ENCODE peak calls at places on chromosomes 13 and 19, in eight cellular contexts. One of them, this sample, is unnamed.

GRCh38 chr13:108377646-108378206 is 108.2 kb downstream of the TNFSF13B start:
- DNase-seq in mucosa of descending colon: no peak
- DNase-seq in CD8-positive, alpha-beta T cell: no peak
- DNase-seq in kidney epithelial cell: no peak
- DNase-seq in heart right ventricle: no peak
- DNase-seq in stomach: no peak
- DNase-seq in IMR-90: no peak
- DNase-seq in psoas muscle: no peak
- DNase-seq in this sample: no peak

GRCh38 chr19:17725422-17726078 is 6.3 kb downstream of the MAP1S start:
- DNase-seq in mucosa of descending colon: no peak
- DNase-seq in CD8-positive, alpha-beta T cell: no peak
- DNase-seq in kidney epithelial cell: no peak
- DNase-seq in heart right ventricle: no peak
- DNase-seq in stomach: no peak
- DNase-seq in IMR-90: no peak
- DNase-seq in psoas muscle: no peak
- DNase-seq in this sample: no peak

GRCh38 chr13:42849200-42849599 is 67.8 kb downstream of the FAM216B start:
- DNase-seq in mucosa of descending colon: no peak
- DNase-seq in CD8-positive, alpha-beta T cell: no peak
- DNase-seq in kidney epithelial cell: no peak
- DNase-seq in heart right ventricle: no peak
- DNase-seq in stomach: no peak
- DNase-seq in IMR-90: no peak
- DNase-seq in psoas muscle: no peak
- DNase-seq in this sample: no peak

GRCh38 chr19:48992571-48993174 is 436 bp downstream of the GYS1 start:
- DNase-seq in mucosa of descending colon: peak; percentile 40
- DNase-seq in CD8-positive, alpha-beta T cell: no peak
- DNase-seq in kidney epithelial cell: no peak
- DNase-seq in heart right ventricle: no peak
- DNase-seq in stomach: no peak
- DNase-seq in IMR-90: no peak
- DNase-seq in psoas muscle: no peak
- DNase-seq in this sample: no peak

GRCh38 chr13:98214008-98214643 is 37.1 kb upstream of the RNF113B start:
- DNase-seq in mucosa of descending colon: peak; percentile 24
- DNase-seq in CD8-positive, alpha-beta T cell: no peak
- DNase-seq in kidney epithelial cell: no peak
- DNase-seq in heart right ventricle: peak; percentile 23
- DNase-seq in stomach: no peak
- DNase-seq in IMR-90: peak; percentile 95
- DNase-seq in psoas muscle: peak; percentile 50
- DNase-seq in this sample: no peak

GRCh38 chr13:43057653-43058317 is 34.4 kb downstream of the DNAJC15 start:
- DNase-seq in mucosa of descending colon: peak; percentile 40
- DNase-seq in CD8-positive, alpha-beta T cell: peak; percentile 26
- DNase-seq in kidney epithelial cell: no peak
- DNase-seq in heart right ventricle: no peak
- DNase-seq in stomach: no peak
- DNase-seq in IMR-90: no peak
- DNase-seq in psoas muscle: no peak
- DNase-seq in this sample: no peak

GRCh38 chr19:47105874-47106273 is 7.7 kb downstream of the ZC3H4 start:
- DNase-seq in mucosa of descending colon: no peak
- DNase-seq in CD8-positive, alpha-beta T cell: no peak
- DNase-seq in kidney epithelial cell: no peak
- DNase-seq in heart right ventricle: no peak
- DNase-seq in stomach: no peak
- DNase-seq in IMR-90: no peak
- DNase-seq in psoas muscle: peak; percentile 0
- DNase-seq in this sample: no peak

GRCh38 chr13:38180670-38181069 is 169.0 kb upstream of the UFM1 start:
- DNase-seq in mucosa of descending colon: no peak
- DNase-seq in CD8-positive, alpha-beta T cell: no peak
- DNase-seq in kidney epithelial cell: no peak
- DNase-seq in heart right ventricle: no peak
- DNase-seq in stomach: no peak
- DNase-seq in IMR-90: no peak
- DNase-seq in psoas muscle: no peak
- DNase-seq in this sample: no peak

GRCh38 chr13:58994778-58995177 is 1169.0 kb downstream of the DIAPH3 start:
- DNase-seq in mucosa of descending colon: no peak
- DNase-seq in CD8-positive, alpha-beta T cell: no peak
- DNase-seq in kidney epithelial cell: no peak
- DNase-seq in heart right ventricle: no peak
- DNase-seq in stomach: no peak
- DNase-seq in IMR-90: no peak
- DNase-seq in psoas muscle: no peak
- DNase-seq in this sample: no peak

GRCh38 chr13:19818223-19818842 is 35.6 kb upstream of the PSPC1 start:
- DNase-seq in mucosa of descending colon: peak; percentile 41
- DNase-seq in CD8-positive, alpha-beta T cell: no peak
- DNase-seq in kidney epithelial cell: no peak
- DNase-seq in heart right ventricle: peak; percentile 32
- DNase-seq in stomach: peak; percentile 45
- DNase-seq in IMR-90: no peak
- DNase-seq in psoas muscle: peak; percentile 56
- DNase-seq in this sample: peak; percentile 26

GRCh38 chr13:84433024-84433423 is 550.8 kb upstream of the SLITRK1 start:
- DNase-seq in mucosa of descending colon: no peak
- DNase-seq in CD8-positive, alpha-beta T cell: no peak
- DNase-seq in kidney epithelial cell: peak; percentile 23
- DNase-seq in heart right ventricle: no peak
- DNase-seq in stomach: no peak
- DNase-seq in IMR-90: peak; percentile 83
- DNase-seq in psoas muscle: no peak
- DNase-seq in this sample: no peak

GRCh38 chr19:14368011-14368513 is 13.2 kb upstream of the ADGRE5 start:
- DNase-seq in mucosa of descending colon: no peak
- DNase-seq in CD8-positive, alpha-beta T cell: no peak
- DNase-seq in kidney epithelial cell: no peak
- DNase-seq in heart right ventricle: no peak
- DNase-seq in stomach: no peak
- DNase-seq in IMR-90: no peak
- DNase-seq in psoas muscle: no peak
- DNase-seq in this sample: peak; percentile 44

GRCh38 chr13:73142091-73142490 is 83.3 kb downstream of the KLF5 start:
- DNase-seq in mucosa of descending colon: no peak
- DNase-seq in CD8-positive, alpha-beta T cell: no peak
- DNase-seq in kidney epithelial cell: no peak
- DNase-seq in heart right ventricle: no peak
- DNase-seq in stomach: peak; percentile 43
- DNase-seq in IMR-90: no peak
- DNase-seq in psoas muscle: no peak
- DNase-seq in this sample: no peak

GRCh38 chr19:42248270-42249148 is 6.1 kb upstream of the GSK3A start:
- DNase-seq in mucosa of descending colon: no peak
- DNase-seq in CD8-positive, alpha-beta T cell: no peak
- DNase-seq in kidney epithelial cell: no peak
- DNase-seq in heart right ventricle: no peak
- DNase-seq in stomach: no peak
- DNase-seq in IMR-90: no peak
- DNase-seq in psoas muscle: no peak
- DNase-seq in this sample: no peak

GRCh38 chr13:57633141-57633949 is 1.8 kb downstream of the PCDH17 start:
- DNase-seq in mucosa of descending colon: no peak
- DNase-seq in CD8-positive, alpha-beta T cell: no peak
- DNase-seq in kidney epithelial cell: no peak
- DNase-seq in heart right ventricle: peak; percentile 83
- DNase-seq in stomach: peak; percentile 26
- DNase-seq in IMR-90: no peak
- DNase-seq in psoas muscle: peak; percentile 74
- DNase-seq in this sample: no peak

GRCh38 chr19:10432736-10433130 is 12.4 kb downstream of the PDE4A start:
- DNase-seq in mucosa of descending colon: no peak
- DNase-seq in CD8-positive, alpha-beta T cell: no peak
- DNase-seq in kidney epithelial cell: no peak
- DNase-seq in heart right ventricle: peak; percentile 34
- DNase-seq in stomach: peak; percentile 64
- DNase-seq in IMR-90: no peak
- DNase-seq in psoas muscle: peak; percentile 81
- DNase-seq in this sample: no peak

GRCh38 chr19:17846146-17846545 is 1.6 kb downstream of the JAK3 start:
- DNase-seq in mucosa of descending colon: no peak
- DNase-seq in CD8-positive, alpha-beta T cell: no peak
- DNase-seq in kidney epithelial cell: no peak
- DNase-seq in heart right ventricle: no peak
- DNase-seq in stomach: no peak
- DNase-seq in IMR-90: no peak
- DNase-seq in psoas muscle: no peak
- DNase-seq in this sample: no peak

DNA sequence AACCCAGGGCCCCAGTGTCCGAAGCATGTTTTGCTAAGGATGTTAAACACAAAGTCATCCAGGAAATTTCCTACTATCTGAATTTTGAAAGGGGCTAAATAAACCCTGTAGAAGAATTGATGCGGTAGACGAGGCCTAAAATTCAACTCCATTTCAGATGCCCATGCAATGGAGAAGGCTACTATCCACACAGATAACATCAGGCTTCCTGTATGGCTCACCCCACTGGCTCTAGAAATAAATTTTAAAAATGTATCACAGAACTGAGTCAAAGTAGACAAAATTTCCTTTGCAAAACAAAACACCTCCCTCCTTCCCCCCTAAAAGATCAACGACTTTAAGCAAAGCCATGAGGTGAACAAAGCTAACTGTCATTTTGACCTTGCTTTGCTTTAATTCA is 188.4 kb downstream of the ABCC4 start:
- DNase-seq in mucosa of descending colon: no peak
- DNase-seq in CD8-positive, alpha-beta T cell: no peak
- DNase-seq in kidney epithelial cell: no peak
- DNase-seq in heart right ventricle: no peak
- DNase-seq in stomach: no peak
- DNase-seq in IMR-90: no peak
- DNase-seq in psoas muscle: no peak
- DNase-seq in this sample: no peak
- H3K4me3 ChIP-seq in mucosa of descending colon: no peak overlapping the region
- H3K4me3 ChIP-seq in CD8-positive, alpha-beta T cell: no peak overlapping the region
- H3K4me3 ChIP-seq in kidney epithelial cell: no peak overlapping the region
- H3K4me3 ChIP-seq in heart right ventricle: no peak overlapping the region
- H3K4me3 ChIP-seq in stomach: no peak overlapping the region
- H3K4me3 ChIP-seq in IMR-90: no peak overlapping the region
- H3K4me3 ChIP-seq in psoas muscle: no peak overlapping the region
- H3K4me3 ChIP-seq in this sample: no peak overlapping the region

DNA sequence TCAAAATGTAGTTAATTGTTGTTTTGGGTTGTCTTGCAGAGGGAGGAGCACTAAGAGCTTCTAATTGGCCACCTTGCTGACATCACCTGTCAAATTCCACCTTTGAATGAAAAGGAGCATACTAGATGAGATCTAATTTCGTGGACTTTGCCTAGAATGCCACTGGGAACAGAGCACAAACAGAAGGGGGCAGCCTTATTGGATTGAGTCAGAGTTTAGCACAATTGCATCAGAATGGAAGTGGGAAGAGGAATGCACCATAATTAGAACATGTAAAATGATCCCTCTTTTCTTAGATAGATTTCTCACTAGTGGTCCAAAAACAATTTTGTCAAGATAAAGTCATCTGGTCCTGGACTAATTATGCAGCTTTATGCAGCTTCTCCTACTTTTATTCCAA is 1552.2 kb downstream of the PCDH9 start:
- DNase-seq in mucosa of descending colon: no peak
- DNase-seq in CD8-positive, alpha-beta T cell: no peak
- DNase-seq in kidney epithelial cell: no peak
- DNase-seq in heart right ventricle: no peak
- DNase-seq in stomach: no peak
- DNase-seq in IMR-90: peak; percentile 5
- DNase-seq in psoas muscle: no peak
- DNase-seq in this sample: no peak
- TF ChIP-seq CTCF in mucosa of descending colon: no peak
- TF ChIP-seq CTCF in CD8-positive, alpha-beta T cell: no peak
- TF ChIP-seq CTCF in kidney epithelial cell: no peak
- TF ChIP-seq CTCF in heart right ventricle: no peak
- TF ChIP-seq CTCF in stomach: no peak
- TF ChIP-seq CTCF in IMR-90: no peak
- TF ChIP-seq CTCF in psoas muscle: no peak
- TF ChIP-seq CTCF in this sample: no peak

DNA sequence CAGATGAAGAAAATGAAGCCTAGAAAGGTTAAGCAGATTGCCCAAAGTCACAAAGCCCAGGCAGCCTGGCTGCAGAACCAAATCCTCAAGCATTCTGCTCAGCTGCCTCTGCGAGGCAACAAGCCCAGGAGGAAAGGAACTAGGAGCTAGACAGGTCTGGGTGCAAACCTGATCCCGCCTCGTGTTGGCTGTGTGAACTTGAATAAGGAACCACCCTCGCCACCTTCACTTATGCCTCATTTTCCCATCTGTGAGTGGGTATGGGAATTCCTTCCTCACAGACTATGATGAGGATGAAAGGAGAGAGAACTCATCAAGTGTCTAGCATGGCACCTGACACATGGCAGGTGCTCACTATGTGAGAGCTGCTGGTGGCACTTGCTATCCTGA is 6.6 kb downstream of the SMG9 start:
- DNase-seq in mucosa of descending colon: no peak
- DNase-seq in CD8-positive, alpha-beta T cell: no peak
- DNase-seq in kidney epithelial cell: no peak
- DNase-seq in heart right ventricle: no peak
- DNase-seq in stomach: no peak
- DNase-seq in IMR-90: no peak
- DNase-seq in psoas muscle: no peak
- DNase-seq in this sample: no peak
- H3K36me3 ChIP-seq in mucosa of descending colon: peaks cover 7% of the 10 kb centered on the region
- H3K36me3 ChIP-seq in CD8-positive, alpha-beta T cell: peaks cover 49% of the 10 kb centered on the region
- H3K36me3 ChIP-seq in kidney epithelial cell: peaks cover 13% of the 10 kb centered on the region
- H3K36me3 ChIP-seq in heart right ventricle: peaks cover 7% of the 10 kb centered on the region
- H3K36me3 ChIP-seq in stomach: peaks cover 88% of the 10 kb centered on the region
- H3K36me3 ChIP-seq in IMR-90: peaks cover 44% of the 10 kb centered on the region
- H3K36me3 ChIP-seq in psoas muscle: peaks cover 2% of the 10 kb centered on the region
- H3K36me3 ChIP-seq in this sample: peaks cover 18% of the 10 kb centered on the region

DNA sequence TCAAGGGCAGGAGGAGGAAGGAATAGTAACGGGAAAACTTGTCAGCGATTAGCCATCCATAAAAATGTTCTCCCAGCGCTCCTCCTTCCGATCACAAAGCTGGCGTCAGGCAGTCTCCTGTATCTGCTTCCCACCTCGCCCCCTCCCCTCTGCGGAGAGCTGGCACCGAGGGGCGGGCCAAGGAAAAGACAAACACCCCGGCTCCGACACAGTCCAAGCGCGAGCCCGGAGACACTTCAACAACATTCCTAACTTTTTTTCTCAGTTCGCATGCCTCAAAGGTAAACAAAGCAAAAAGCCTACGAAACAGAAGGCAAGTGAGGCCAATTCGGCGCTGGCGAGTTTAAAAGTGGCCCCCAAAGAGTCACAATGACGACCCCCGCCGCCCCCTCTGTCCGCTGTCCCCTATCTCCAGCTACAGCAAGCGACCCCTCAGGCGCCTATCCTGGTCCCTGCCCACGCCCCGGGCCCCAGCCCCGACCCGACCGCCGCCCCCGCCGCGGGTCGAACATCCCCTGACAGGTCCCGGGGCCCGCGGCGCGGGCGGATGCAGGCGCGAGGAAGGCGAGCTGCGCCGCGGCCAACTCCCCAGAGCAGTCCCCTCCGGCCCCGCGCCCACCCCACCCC is 719 bp downstream of the SMAD9 start:
- DNase-seq in mucosa of descending colon: peak; percentile 35
- DNase-seq in CD8-positive, alpha-beta T cell: no peak
- DNase-seq in kidney epithelial cell: no peak
- DNase-seq in heart right ventricle: peak; percentile 33
- DNase-seq in stomach: peak; percentile 39
- DNase-seq in IMR-90: peak; percentile 17
- DNase-seq in psoas muscle: no peak
- DNase-seq in this sample: peak; percentile 18
- H3K4me3 ChIP-seq in mucosa of descending colon: peak overlapping the region; percentile 25
- H3K4me3 ChIP-seq in CD8-positive, alpha-beta T cell: no peak overlapping the region
- H3K4me3 ChIP-seq in kidney epithelial cell: peak overlapping the region; percentile 53
- H3K4me3 ChIP-seq in heart right ventricle: peak overlapping the region; percentile 74
- H3K4me3 ChIP-seq in stomach: peak overlapping the region; percentile 82
- H3K4me3 ChIP-seq in IMR-90: peak overlapping the region; percentile 78
- H3K4me3 ChIP-seq in psoas muscle: peak overlapping the region; percentile 84
- H3K4me3 ChIP-seq in this sample: peak overlapping the region; percentile 43

GRCh38 chr13:22278336-22278929 is 607.6 kb downstream of the FGF9 start:
- DNase-seq in mucosa of descending colon: peak; percentile 90
- DNase-seq in CD8-positive, alpha-beta T cell: peak; percentile 54
- DNase-seq in kidney epithelial cell: no peak
- DNase-seq in heart right ventricle: peak; percentile 17
- DNase-seq in stomach: peak; percentile 72
- DNase-seq in IMR-90: peak; percentile 63
- DNase-seq in psoas muscle: no peak
- DNase-seq in this sample: peak; percentile 32
- TF ChIP-seq CTCF in mucosa of descending colon: no peak
- TF ChIP-seq CTCF in CD8-positive, alpha-beta T cell: peak; percentile 44
- TF ChIP-seq CTCF in kidney epithelial cell: peak; percentile 23
- TF ChIP-seq CTCF in heart right ventricle: no peak
- TF ChIP-seq CTCF in stomach: no peak
- TF ChIP-seq CTCF in IMR-90: peak; percentile 69
- TF ChIP-seq CTCF in psoas muscle: peak; percentile 28
- TF ChIP-seq CTCF in this sample: peak; percentile 65